ENCODE peak calls at places on chromosomes 3 and 15, in nine cellular contexts. Q is RWPE1, W is GM20000, M is A549, K is HFF-Myc, U is endothelial cell, D is fibroblast of mammary gland, N is fibroblast of villous mesenchyme, I is cardiac fibroblast. S is an unnamed sample.

GRCh38 chr15:92012368-92012629 is 158.8 kb downstream of the SLCO3A1 start:
- DNase-seq in N (no peak), K (no peak), I (peak), W (no peak), M (no peak), Q (no peak), D (peak), U (no peak), S (no peak)

GRCh38 chr3:42961633-42962032 is 17.5 kb upstream of the GASK1A start:
- DNase-seq in M (peak), I (peak), K (peak), Q (peak), D (peak), W (no peak), N (peak), U (peak), S (no peak)

GRCh38 chr3:20648294-20648693 is 462.3 kb upstream of the SGO1 start:
- DNase-seq in M (no peak), D (peak), U (no peak), W (no peak), K (peak), Q (peak), I (peak), N (peak), S (no peak)

GRCh38 chr3:37992271-37993066 is 1.9 kb downstream of the VILL start:
- DNase-seq in W (no peak), I (no peak), D (no peak), U (no peak), K (no peak), M (no peak), N (no peak), Q (no peak), S (no peak)

GRCh38 chr15:58517682-58518525 is 86.1 kb downstream of the LIPC start:
- DNase-seq in I (no peak), W (peak), K (no peak), D (no peak), N (no peak), U (no peak), Q (no peak), M (no peak), S (no peak)

GRCh38 chr3:172846706-172847105 is 96.2 kb downstream of the ECT2 start:
- DNase-seq in K (no peak), U (no peak), M (no peak), W (no peak), Q (peak), N (no peak), D (peak), I (peak), S (no peak)

GRCh38 chr3:167162083-167162482 is 218.0 kb downstream of the ZBBX start:
- DNase-seq in I (no peak), N (no peak), M (no peak), U (no peak), K (no peak), W (no peak), D (no peak), Q (no peak), S (no peak)

GRCh38 chr15:101122266-101122665 is 129.6 kb downstream of the CHSY1 start:
- DNase-seq in M (no peak), D (no peak), I (no peak), Q (no peak), W (no peak), K (no peak), N (no peak), U (no peak), S (no peak)

GRCh38 chr3:16468114-16469098 is 45.1 kb downstream of the RFTN1 start:
- DNase-seq in M (no peak), I (no peak), K (no peak), W (no peak), N (peak), U (no peak), D (no peak), Q (no peak), S (no peak)

GRCh38 chr3:27312044-27312668 is 57.0 kb downstream of the NEK10 start:
- DNase-seq in U (peak), D (peak), I (peak), W (peak), N (peak), K (peak), M (peak), Q (peak), S (no peak)

GRCh38 chr3:102329561-102329960 is 105.3 kb upstream of the ZPLD1 start:
- DNase-seq in Q (no peak), K (no peak), I (no peak), M (no peak), W (no peak), U (no peak), D (no peak), N (no peak), S (no peak)

GRCh38 chr3:11480663-11481298 is 162.9 kb downstream of the VGLL4 start:
- DNase-seq in I (no peak), Q (no peak), U (no peak), N (peak), W (no peak), K (no peak), D (peak), M (no peak), S (no peak)

GRCh38 chr15:68025860-68026424 is 28.2 kb upstream of the PIAS1 start:
- DNase-seq in D (no peak), K (no peak), W (no peak), Q (no peak), N (peak), I (no peak), U (no peak), M (no peak), S (no peak)

GRCh38 chr3:80618295-80619256 is 850.8 kb upstream of the ROBO1 start:
- DNase-seq in U (no peak), Q (no peak), N (no peak), W (no peak), M (no peak), I (no peak), K (no peak), D (no peak), S (no peak)

GRCh38 chr3:144915202-144915601 is 943.6 kb downstream of the DIPK2A start:
- DNase-seq in M (no peak), I (no peak), W (no peak), K (no peak), N (no peak), D (no peak), Q (no peak), U (no peak), S (no peak)

GRCh38 chr3:149615731-149616221 is 42.0 kb downstream of the WWTR1 start:
- DNase-seq in N (peak), M (no peak), U (peak), W (no peak), D (no peak), I (peak), Q (no peak), K (no peak), S (no peak)

DNA sequence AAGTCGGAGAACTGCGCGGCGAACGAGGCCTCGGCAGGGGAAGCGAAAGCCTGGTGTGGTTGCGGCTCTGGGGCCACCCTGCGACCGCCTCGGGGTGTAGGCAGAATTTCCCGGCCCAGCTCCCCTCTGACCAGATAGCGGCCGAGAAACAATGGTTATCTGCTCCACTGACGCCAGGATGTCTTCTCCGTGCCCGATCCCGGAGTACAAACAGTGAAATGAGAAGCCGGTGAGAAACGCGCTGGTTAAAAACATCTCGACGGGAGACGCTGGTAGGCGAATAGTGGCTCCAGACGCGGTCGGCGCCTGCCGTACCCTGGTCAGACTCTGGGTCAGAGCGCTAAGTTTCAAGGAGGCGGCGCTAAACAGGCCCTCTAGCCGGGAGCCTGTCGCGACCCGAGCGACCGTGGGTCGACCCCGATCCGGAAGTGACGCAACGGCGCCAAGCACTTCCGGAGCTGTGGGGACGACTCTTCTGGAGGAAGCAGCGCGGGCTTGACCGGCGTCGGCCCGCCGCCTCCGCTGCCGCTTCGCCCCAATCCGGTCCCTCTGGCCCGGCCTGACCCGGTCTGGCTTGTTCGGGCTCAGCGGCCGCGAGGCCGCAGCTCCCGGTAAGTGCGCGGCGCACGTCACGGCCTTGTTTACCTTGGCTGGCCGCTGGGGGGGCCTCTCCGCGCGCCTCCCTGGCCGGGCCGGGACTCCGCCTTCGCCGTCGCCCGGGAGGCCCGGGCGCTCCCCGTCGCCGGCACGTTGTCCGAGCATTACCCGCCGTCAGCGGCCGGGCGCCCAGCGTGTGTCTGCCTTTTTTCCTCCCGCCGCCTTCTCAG is at the start of gene ARIH2:
- DNase-seq in I (peak), Q (peak), M (peak), D (peak), W (peak), U (peak), N (peak), K (peak), S (peak)
- TF ChIP-seq CTCF in I (no peak), Q (peak), M (no peak), D (peak), W (no peak), U (no peak), N (no peak), K (no peak), S (peak)

GRCh38 chr3:7953449-7954015 is 548.1 kb upstream of the LMCD1 start:
- DNase-seq in I (no peak), U (no peak), Q (no peak), M (no peak), D (no peak), N (no peak), W (no peak), K (no peak), S (no peak)

GRCh38 chr3:7962244-7962643 is 539.4 kb upstream of the LMCD1 start:
- DNase-seq in D (no peak), Q (no peak), W (no peak), N (no peak), U (no peak), M (no peak), I (no peak), K (no peak), S (no peak)

GRCh38 chr3:7957024-7957423 is 544.6 kb upstream of the LMCD1 start:
- DNase-seq in W (no peak), M (no peak), D (no peak), N (no peak), Q (no peak), K (no peak), I (no peak), U (no peak), S (no peak)

GRCh38 chr3:7960601-7961000 is 541.0 kb upstream of the LMCD1 start:
- DNase-seq in M (no peak), U (no peak), Q (no peak), N (no peak), D (no peak), K (no peak), I (no peak), W (no peak), S (no peak)

DNA sequence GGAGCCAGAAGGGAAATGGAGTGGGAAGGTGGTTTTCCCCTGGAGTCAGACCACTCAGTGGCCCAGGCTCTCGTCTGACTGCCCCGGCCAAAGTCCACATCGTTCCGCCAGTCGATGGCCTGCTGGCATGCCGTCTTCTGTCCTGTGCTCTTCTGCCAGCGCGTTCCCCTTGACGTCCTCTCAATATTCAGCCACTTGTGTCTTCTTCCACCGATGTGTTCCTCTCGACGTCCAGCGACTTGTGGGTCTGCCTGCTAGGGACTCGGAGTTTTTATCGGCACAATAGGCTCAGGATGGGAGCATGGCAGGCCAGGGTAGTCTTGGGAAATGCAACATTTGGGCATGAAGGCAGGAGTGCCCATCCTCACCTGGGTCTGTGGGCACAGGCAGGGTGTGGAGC is 542.5 kb upstream of the LMCD1 start:
- DNase-seq in U (no peak), N (no peak), K (no peak), I (no peak), W (no peak), Q (no peak), D (no peak), M (no peak), S (no peak)
- TF ChIP-seq CTCF in U (no peak), N (no peak), K (no peak), I (no peak), W (no peak), Q (no peak), D (no peak), M (no peak), S (no peak)

DNA sequence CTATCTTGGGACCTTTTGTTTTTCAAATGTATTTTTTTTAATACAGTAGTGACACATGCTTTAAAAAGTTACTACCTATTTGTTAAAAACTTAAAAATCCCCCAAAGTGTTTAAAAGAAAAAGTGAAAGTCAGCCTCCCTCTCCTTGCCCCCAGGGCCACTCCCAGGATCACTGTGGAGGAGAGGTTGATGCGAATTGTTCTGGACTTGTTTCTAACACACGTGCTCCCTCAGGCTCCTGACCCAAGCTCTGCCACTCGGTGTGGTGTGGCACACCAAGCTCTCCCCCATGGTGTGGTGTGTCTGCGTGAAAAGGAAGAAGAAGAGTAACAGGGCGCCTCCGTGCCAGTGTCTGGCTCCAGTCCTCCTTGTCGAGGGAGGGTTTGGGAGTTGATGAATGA is 93.5 kb downstream of the CHCHD6 start:
- DNase-seq in K (no peak), I (no peak), M (no peak), W (no peak), D (no peak), Q (no peak), U (no peak), N (no peak), S (no peak)
- TF ChIP-seq CTCF in K (no peak), I (no peak), M (no peak), W (no peak), D (no peak), Q (no peak), U (no peak), N (no peak), S (no peak)

GRCh38 chr15:79447060-79447459 is 14.9 kb downstream of the MINAR1 start:
- DNase-seq in N (no peak), D (no peak), K (no peak), M (no peak), W (no peak), U (no peak), I (no peak), Q (no peak), S (no peak)

GRCh38 chr15:79452244-79453051 is 20.3 kb downstream of the MINAR1 start:
- DNase-seq in I (no peak), D (peak), M (no peak), U (no peak), Q (no peak), N (no peak), K (no peak), W (no peak), S (no peak)

GRCh38 chr15:79453446-79453845 is 21.3 kb downstream of the MINAR1 start:
- DNase-seq in K (no peak), N (no peak), I (no peak), Q (no peak), U (no peak), M (no peak), D (no peak), W (no peak), S (no peak)

GRCh38 chr15:79451361-79451999 is 19.3 kb downstream of the MINAR1 start:
- DNase-seq in W (no peak), Q (no peak), K (no peak), U (no peak), D (no peak), N (no peak), M (no peak), I (no peak), S (no peak)

GRCh38 chr15:79450648-79451047 is 18.5 kb downstream of the MINAR1 start:
- DNase-seq in D (peak), M (no peak), U (no peak), K (no peak), Q (no peak), N (no peak), W (no peak), I (no peak), S (no peak)
- TF ChIP-seq CTCF in D (peak), M (peak), U (peak), K (peak), Q (no peak), N (peak), W (no peak), I (peak), S (peak)

GRCh38 chr15:71133734-71134464 is 18.6 kb downstream of the THSD4 start:
- DNase-seq in N (no peak), D (no peak), W (no peak), K (no peak), U (no peak), Q (no peak), M (no peak), I (no peak), S (no peak)

GRCh38 chr15:71138473-71138872 is 23.2 kb downstream of the THSD4 start:
- DNase-seq in N (no peak), U (no peak), M (no peak), W (no peak), Q (no peak), I (no peak), K (no peak), D (no peak), S (no peak)

GRCh38 chr15:71139264-71139663 is 24.0 kb downstream of the THSD4 start:
- DNase-seq in Q (no peak), W (no peak), I (no peak), U (no peak), N (no peak), D (no peak), K (no peak), M (no peak), S (no peak)

GRCh38 chr15:71137138-71137518 is 21.9 kb downstream of the THSD4 start:
- DNase-seq in N (no peak), K (no peak), Q (no peak), W (no peak), M (no peak), D (no peak), U (no peak), I (no peak), S (no peak)

DNA sequence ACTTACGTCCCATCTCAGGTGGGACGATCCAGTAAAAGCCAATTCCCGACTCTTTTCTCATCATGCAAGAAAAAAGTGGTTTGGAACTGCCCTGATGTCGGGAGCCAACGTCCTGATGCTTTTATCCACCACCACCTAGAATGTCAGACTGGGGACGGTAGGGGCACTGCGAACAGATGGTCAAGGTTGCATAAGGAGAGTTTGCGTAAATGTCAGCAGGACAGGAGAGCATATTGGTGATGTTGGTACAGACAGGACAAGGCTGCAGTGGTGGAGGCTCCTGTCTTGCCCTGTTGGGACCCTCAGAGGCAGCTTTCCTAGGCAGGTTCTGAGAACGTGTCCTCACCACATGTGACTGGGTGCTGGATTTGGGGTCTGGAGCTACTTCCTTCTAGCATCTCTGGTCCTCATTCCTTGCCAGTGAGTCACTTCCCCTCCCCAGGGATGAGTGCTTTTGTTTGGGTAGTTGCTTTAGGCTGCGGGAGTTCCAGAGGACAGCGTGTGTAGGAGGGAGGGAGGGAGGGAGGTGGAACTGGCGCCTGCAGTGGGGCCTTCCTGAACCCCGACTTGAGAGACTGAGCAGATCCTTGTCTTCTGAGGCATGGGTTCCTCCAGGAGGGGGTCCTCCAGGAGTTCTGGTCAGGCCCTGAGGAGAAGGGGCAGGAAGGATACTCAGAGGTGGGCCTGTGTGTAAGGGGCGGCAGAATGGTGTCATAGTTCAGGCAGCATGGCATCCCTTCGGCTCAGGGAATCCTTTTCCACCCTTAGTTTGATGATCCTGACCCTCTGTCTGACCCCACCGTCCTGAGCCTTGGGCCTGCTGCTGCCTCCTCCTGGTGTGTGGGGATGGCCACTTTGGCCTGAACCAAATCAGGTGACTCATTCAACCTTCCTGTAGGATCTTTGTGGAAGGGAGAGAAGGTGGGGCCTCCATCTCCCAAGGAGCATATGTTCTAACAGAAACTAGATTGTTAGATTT is 21.2 kb downstream of the THSD4 start:
- DNase-seq in Q (peak), I (peak), M (peak), W (no peak), U (no peak), N (peak), D (peak), K (peak), S (no peak)
- TF ChIP-seq CTCF in Q (no peak), I (peak), M (no peak), W (no peak), U (no peak), N (peak), D (peak), K (peak), S (no peak)

GRCh38 chr15:43791993-43792760 is at the start of gene SERF2:
- DNase-seq in N (peak), I (peak), U (peak), M (peak), K (peak), D (peak), Q (peak), W (peak), S (peak)

GRCh38 chr15:43795197-43795596 is 3.1 kb downstream of the SERF2 start:
- DNase-seq in W (no peak), I (no peak), N (no peak), K (no peak), D (no peak), Q (no peak), U (no peak), M (no peak), S (no peak)

GRCh38 chr15:43793647-43794046 is 1.5 kb downstream of the SERF2 start:
- DNase-seq in U (no peak), I (no peak), D (no peak), N (no peak), K (no peak), M (no peak), Q (no peak), W (no peak), S (no peak)

GRCh38 chr15:43794269-43795037 is 2.3 kb downstream of the SERF2 start:
- DNase-seq in N (no peak), K (no peak), I (peak), Q (no peak), D (peak), W (no peak), M (no peak), U (no peak), S (no peak)

GRCh38 chr15:43792761-43793493 is 807 bp downstream of the SERF2 start:
- DNase-seq in D (peak), U (peak), I (peak), Q (peak), M (peak), N (peak), W (no peak), K (no peak), S (no peak)
- TF ChIP-seq CTCF in D (peak), U (no peak), I (no peak), Q (no peak), M (no peak), N (peak), W (no peak), K (no peak), S (no peak)

S was measured in progenitor cell of endocrine pancreas.